ENCODE peak calls at places on chromosomes 2 and 18, in five cellular contexts. F is K562, J is IMR-90, M is gastrocnemius medialis, W is transverse colon. Q is an unnamed sample.

GRCh38 chr2:159640176-159640575 is 23.8 kb upstream of the BAZ2B start:
- DNase-seq in F (no peak), J (no peak), M (no peak), W (no peak), Q (no peak)

GRCh38 chr2:134365356-134365755 is 111.5 kb downstream of the MGAT5 start:
- DNase-seq in F (peak), J (no peak), M (no peak), W (no peak), Q (no peak)

GRCh38 chr18:41144444-41144843 is 810.6 kb upstream of the PIK3C3 start:
- DNase-seq in F (no peak), J (peak), M (no peak), W (no peak), Q (no peak)

GRCh38 chr2:104444392-104444791 is 409.5 kb upstream of the POU3F3 start:
- DNase-seq in F (no peak), J (no peak), M (no peak), W (no peak), Q (no peak)

GRCh38 chr2:240583774-240584173 is 2.8 kb upstream of the CAPN10 start:
- DNase-seq in F (no peak), J (no peak), M (no peak), W (no peak), Q (no peak)

GRCh38 chr2:144580521-144581153 is 60.7 kb upstream of the ZEB2 start:
- DNase-seq in F (peak), J (no peak), M (no peak), W (no peak), Q (no peak)

GRCh38 chr2:64591188-64591587 is 62.5 kb downstream of the SERTAD2 start:
- DNase-seq in F (no peak), J (no peak), M (no peak), W (no peak), Q (no peak)

GRCh38 chr18:59960272-59960671 is 60.5 kb downstream of the PMAIP1 start:
- DNase-seq in F (no peak), J (no peak), M (no peak), W (no peak), Q (no peak)

GRCh38 chr2:222972420-222972819 is 79.6 kb upstream of the KCNE4 start:
- DNase-seq in F (no peak), J (no peak), M (no peak), W (no peak), Q (no peak)

GRCh38 chr2:112149194-112149593 is 11.0 kb downstream of the FBLN7 start:
- DNase-seq in F (no peak), J (no peak), M (no peak), W (no peak), Q (no peak)

GRCh38 chr2:26558271-26559043 is 80.5 kb upstream of the OTOF start:
- DNase-seq in F (no peak), J (no peak), M (no peak), W (no peak), Q (no peak)

GRCh38 chr18:35661483-35662146 is 80.1 kb downstream of the GALNT1 start:
- DNase-seq in F (no peak), J (no peak), M (no peak), W (no peak), Q (no peak)

GRCh38 chr18:12460874-12461273 is 53.1 kb downstream of the PRELID3A start:
- DNase-seq in F (no peak), J (peak), M (no peak), W (no peak), Q (no peak)

GRCh38 chr18:45277870-45278269 is 337.4 kb upstream of the SLC14A2 start:
- DNase-seq in F (no peak), J (no peak), M (no peak), W (peak), Q (no peak)
- TF ChIP-seq POLR2A in F (no peak), J (no peak), M (no peak), W (no peak), Q (no peak)

GRCh38 chr18:63316612-63317555 is 2.7 kb downstream of the BCL2 start:
- DNase-seq in F (no peak), J (no peak), M (no peak), W (peak), Q (no peak)
- TF ChIP-seq POLR2A in F (no peak), J (no peak), M (no peak), W (no peak), Q (no peak)

DNA sequence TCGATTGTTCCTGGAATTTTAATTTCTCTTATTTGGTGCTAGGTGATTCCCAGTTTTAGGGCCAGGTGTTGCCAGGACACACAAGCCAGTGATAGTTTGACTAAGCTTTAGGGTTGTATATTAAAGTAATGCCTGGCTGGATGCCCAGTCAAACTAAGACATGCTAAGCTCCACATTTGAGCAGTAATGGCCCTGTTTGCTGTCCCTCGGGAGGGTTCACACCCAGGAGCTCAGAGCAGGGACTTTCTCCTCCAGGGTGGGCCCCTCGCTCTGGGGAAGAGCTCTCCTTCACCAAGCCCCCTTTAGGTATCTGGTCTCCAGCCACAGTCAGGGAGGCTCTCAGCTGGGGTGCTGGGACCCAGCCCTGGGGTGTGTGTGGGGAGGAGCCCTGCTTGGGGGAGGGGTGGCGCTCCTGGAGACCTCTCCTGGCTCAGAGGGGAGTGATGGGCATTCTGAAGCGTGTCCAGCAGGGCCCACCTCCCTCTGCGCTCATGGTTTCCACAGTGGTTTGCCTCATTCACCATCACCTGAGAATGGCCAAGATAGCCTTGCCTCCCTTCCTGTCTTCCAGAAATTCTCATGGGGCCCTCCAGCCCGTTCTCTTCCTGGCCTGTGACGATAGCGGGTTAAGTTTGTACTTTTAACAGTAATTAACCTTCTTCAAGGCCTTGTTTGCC is 31.7 kb downstream of the INPP4A start:
- DNase-seq in F (no peak), J (peak), M (no peak), W (peak), Q (no peak)
- TF ChIP-seq POLR2A in F (no peak), J (no peak), M (no peak), W (no peak), Q (no peak)

GRCh38 chr2:62197017-62197586 is 1.2 kb downstream of the B3GNT2 start:
- DNase-seq in F (peak), J (no peak), M (no peak), W (peak), Q (no peak)

GRCh38 chr2:62195421-62196277 is at the start of gene B3GNT2:
- DNase-seq in F (peak), J (peak), M (peak), W (peak), Q (peak)

GRCh38 chr2:62194558-62195420 is 1.1 kb upstream of the B3GNT2 start:
- DNase-seq in F (no peak), J (no peak), M (no peak), W (peak), Q (no peak)

GRCh38 chr2:62197609-62198236 is 1.8 kb downstream of the B3GNT2 start:
- DNase-seq in F (no peak), J (no peak), M (no peak), W (peak), Q (peak)

GRCh38 chr2:62196278-62196901 is 475 bp downstream of the B3GNT2 start:
- DNase-seq in F (peak), J (no peak), M (no peak), W (peak), Q (peak)
- TF ChIP-seq POLR2A in F (no peak), J (no peak), M (no peak), W (peak), Q (peak)

GRCh38 chr2:141927536-141927935 is 203.3 kb downstream of the LRP1B start:
- DNase-seq in F (no peak), J (peak), M (no peak), W (no peak), Q (no peak)
- TF ChIP-seq POLR2A in F (no peak), J (no peak), M (no peak), W (no peak), Q (no peak)